ENCODE peak calls at places on chromosome 13, in nine cellular contexts. R, M, X, I, V, N, P, O and A are unnamed samples. For H3K4me1, the result is how much of the 10 kb centered on the place peaks cover.

GRCh38 chr13:84844473-84844872 is 954.7 kb downstream of the SLITRK6 start:
- DNase-seq in X (no peak), V (peak), M (no peak), I (no peak), O (no peak), P (no peak), N (peak), R (no peak), A (no peak)

GRCh38 chr13:101569807-101570206 is 117.3 kb downstream of the ITGBL1 start:
- DNase-seq in I (no peak), V (no peak), X (no peak), R (no peak), P (no peak), M (no peak), O (no peak), N (no peak), A (no peak)

GRCh38 chr13:114128624-114129522 is 3.5 kb downstream of the RASA3 start:
- DNase-seq in P (peak), R (peak), V (no peak), X (peak), I (no peak), O (no peak), N (no peak), M (peak), A (no peak)

GRCh38 chr13:83378901-83379300 is 503.4 kb downstream of the SLITRK1 start:
- DNase-seq in X (no peak), P (no peak), V (no peak), I (no peak), N (no peak), M (no peak), R (no peak), O (no peak), A (no peak)

GRCh38 chr13:62512194-62513141 is 1096.8 kb upstream of the PCDH20 start:
- DNase-seq in N (peak), X (peak), P (no peak), R (no peak), V (peak), I (no peak), O (peak), M (peak), A (peak)

GRCh38 chr13:95438297-95438696 is 114.2 kb upstream of the CLDN10 start:
- DNase-seq in N (no peak), P (no peak), X (no peak), O (no peak), M (no peak), V (no peak), R (no peak), I (no peak), A (no peak)

GRCh38 chr13:113836917-113837553 is 26.8 kb downstream of the GAS6 start:
- DNase-seq in X (peak), I (peak), V (no peak), O (peak), M (peak), N (peak), R (no peak), P (peak), A (no peak)

GRCh38 chr13:28716511-28716910 is 2.3 kb downstream of the SLC46A3 start:
- DNase-seq in O (peak), X (peak), I (peak), V (no peak), N (no peak), R (no peak), P (peak), M (peak), A (no peak)

GRCh38 chr13:42753697-42754096 is 27.7 kb upstream of the FAM216B start:
- DNase-seq in M (no peak), P (no peak), I (no peak), R (no peak), O (no peak), V (no peak), N (no peak), X (no peak), A (no peak)

GRCh38 chr13:33624740-33625139 is 193.2 kb upstream of the RFC3 start:
- DNase-seq in R (no peak), I (no peak), O (no peak), V (no peak), X (no peak), P (no peak), M (no peak), N (no peak), A (no peak)
- TF ChIP-seq CTCF in R (no peak), I (no peak), O (no peak), V (no peak), X (no peak), P (no peak), M (no peak), N (no peak), A (no peak)

GRCh38 chr13:98481511-98481951 is 95.4 kb downstream of the STK24 start:
- DNase-seq in N (no peak), M (no peak), O (no peak), R (no peak), P (no peak), V (no peak), X (no peak), I (no peak), A (no peak)

GRCh38 chr13:98478134-98479129 is 98.5 kb downstream of the STK24 start:
- DNase-seq in X (no peak), N (peak), O (no peak), I (no peak), P (no peak), V (peak), M (no peak), R (peak), A (peak)

GRCh38 chr13:98479496-98480003 is 97.4 kb downstream of the STK24 start:
- DNase-seq in I (no peak), V (no peak), M (no peak), N (no peak), P (no peak), R (no peak), X (no peak), O (no peak), A (no peak)

GRCh38 chr13:98482476-98483444 is 94.1 kb downstream of the STK24 start:
- DNase-seq in O (peak), V (peak), P (peak), I (peak), R (no peak), N (peak), M (peak), X (peak), A (no peak)

DNA sequence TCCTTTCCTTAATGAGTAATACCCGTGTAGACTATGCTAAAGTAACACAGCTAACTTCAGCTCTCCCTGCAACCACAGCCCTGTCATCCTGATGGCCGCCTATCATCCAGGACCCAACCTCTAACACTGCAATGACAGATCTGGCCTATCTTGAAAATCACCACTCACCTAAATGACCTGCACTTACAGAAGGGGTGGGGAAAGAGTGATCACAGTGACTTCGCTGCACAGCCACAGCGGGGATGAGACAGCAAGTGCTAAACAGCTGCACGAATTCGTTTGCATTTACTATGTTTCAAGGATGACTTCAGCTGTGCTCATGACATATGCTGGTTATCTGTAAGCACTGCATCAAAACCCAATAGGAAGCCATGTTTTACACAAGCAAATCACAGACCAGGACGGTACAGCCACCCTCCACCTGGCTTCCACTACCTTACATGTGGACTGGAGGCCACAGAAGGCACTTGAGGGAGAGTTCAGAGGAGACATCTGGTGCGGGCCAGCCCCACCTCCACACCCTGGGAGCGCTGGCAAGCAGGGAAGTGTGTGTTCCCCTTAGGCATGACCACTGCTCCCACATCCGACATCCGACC is 95.9 kb downstream of the STK24 start:
- DNase-seq in O (no peak), R (peak), V (no peak), P (peak), N (peak), X (no peak), M (no peak), I (peak), A (no peak)
- H3K4me1 ChIP-seq in O (half or more), R (under half), V (half or more), P (half or more), N (half or more), X (half or more), M (under half), I (under half), A (half or more)

GRCh38 chr13:80251403-80251802 is 89.5 kb downstream of the SPRY2 start:
- DNase-seq in V (peak), O (no peak), M (no peak), R (no peak), N (peak), I (no peak), P (no peak), X (peak), A (peak)
- TF ChIP-seq CTCF in V (no peak), O (no peak), M (no peak), R (no peak), N (no peak), I (no peak), P (no peak), X (no peak), A (peak)

DNA sequence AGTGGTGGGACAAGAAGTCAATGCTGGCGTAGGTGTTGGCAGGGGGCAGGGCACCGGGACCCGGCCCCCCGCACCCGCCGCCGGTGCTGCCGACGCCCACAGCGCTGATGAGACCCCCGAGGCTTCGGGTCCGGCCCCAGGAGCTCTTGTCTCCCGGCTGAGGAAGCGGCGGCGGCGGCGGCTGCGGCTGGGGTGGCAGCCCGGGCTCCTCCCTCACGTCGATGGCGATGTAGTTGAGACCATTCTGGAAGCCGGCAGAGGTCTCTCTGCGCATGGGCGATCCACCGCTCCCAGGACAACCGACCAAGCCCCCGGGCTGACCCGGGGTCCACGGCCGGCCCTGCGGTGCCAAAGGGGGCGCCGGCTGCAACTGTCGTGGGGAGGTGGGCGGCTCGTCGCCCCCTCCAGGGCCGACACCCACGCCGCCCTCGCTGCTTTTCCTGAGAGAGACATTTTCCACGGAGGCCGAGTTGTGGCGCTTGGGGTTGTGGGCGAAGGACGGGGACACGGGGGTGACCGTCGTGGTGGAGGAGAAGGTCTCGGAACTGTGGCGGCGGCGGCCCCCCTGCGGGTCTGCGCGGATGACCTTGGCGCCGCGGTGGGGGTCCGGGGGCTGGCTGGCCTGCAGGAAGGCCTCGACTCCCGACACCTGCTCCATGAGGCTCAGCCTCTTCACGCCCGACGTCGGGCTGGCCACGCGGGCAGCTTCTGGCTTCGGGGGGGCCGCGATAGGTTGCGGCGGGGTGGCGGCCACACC is 4.1 kb downstream of the IRS2 start:
- DNase-seq in X (no peak), N (no peak), M (no peak), I (no peak), V (no peak), O (no peak), P (no peak), R (no peak), A (peak)
- H3K4me1 ChIP-seq in X (under half), N (under half), M (under half), I (under half), V (under half), O (half or more), P (half or more), R (under half), A (under half)

GRCh38 chr13:27177852-27178251 is 6.2 kb upstream of the USP12 start:
- DNase-seq in O (no peak), P (no peak), N (no peak), I (no peak), R (peak), M (peak), X (no peak), V (peak), A (no peak)
- TF ChIP-seq CTCF in O (no peak), P (no peak), N (no peak), I (no peak), R (peak), M (no peak), X (no peak), V (peak), A (peak)